ENCODE peak calls at places on chromosomes 3 and 15, in five cellular contexts. One of them, this sample, is unnamed.

GRCh38 chr3:2098398-2099027 is at the start of gene CNTN4:
- DNase-seq in CD8-positive, alpha-beta T cell: no peak
- DNase-seq in A549: peak
- DNase-seq in AG04450: no peak
- DNase-seq in stomach: peak
- DNase-seq in this sample: peak

GRCh38 chr15:55991841-55992768 is 1.3 kb downstream of the NEDD4 start:
- DNase-seq in CD8-positive, alpha-beta T cell: no peak
- DNase-seq in A549: no peak
- DNase-seq in AG04450: no peak
- DNase-seq in stomach: no peak
- DNase-seq in this sample: no peak

GRCh38 chr15:33467146-33467815 is 156.5 kb downstream of the RYR3 start:
- DNase-seq in CD8-positive, alpha-beta T cell: no peak
- DNase-seq in A549: no peak
- DNase-seq in AG04450: no peak
- DNase-seq in stomach: no peak
- DNase-seq in this sample: no peak

GRCh38 chr15:41812820-41813375 is 15.0 kb upstream of the JMJD7 start:
- DNase-seq in CD8-positive, alpha-beta T cell: no peak
- DNase-seq in A549: no peak
- DNase-seq in AG04450: no peak
- DNase-seq in stomach: no peak
- DNase-seq in this sample: no peak

GRCh38 chr3:111906667-111907066 is 47.6 kb downstream of the PHLDB2 start:
- DNase-seq in CD8-positive, alpha-beta T cell: no peak
- DNase-seq in A549: no peak
- DNase-seq in AG04450: no peak
- DNase-seq in stomach: no peak
- DNase-seq in this sample: no peak

GRCh38 chr15:61227269-61228024 is 1.7 kb downstream of the RORA start:
- DNase-seq in CD8-positive, alpha-beta T cell: no peak
- DNase-seq in A549: peak
- DNase-seq in AG04450: no peak
- DNase-seq in stomach: no peak
- DNase-seq in this sample: no peak

GRCh38 chr3:124763206-124763605 is 33.0 kb downstream of the UMPS start:
- DNase-seq in CD8-positive, alpha-beta T cell: no peak
- DNase-seq in A549: no peak
- DNase-seq in AG04450: no peak
- DNase-seq in stomach: peak
- DNase-seq in this sample: no peak

GRCh38 chr3:190024912-190025311 is 95.8 kb downstream of the P3H2 start:
- DNase-seq in CD8-positive, alpha-beta T cell: no peak
- DNase-seq in A549: no peak
- DNase-seq in AG04450: no peak
- DNase-seq in stomach: no peak
- DNase-seq in this sample: no peak

GRCh38 chr3:196792771-196793170 is 53.1 kb downstream of the PAK2 start:
- DNase-seq in CD8-positive, alpha-beta T cell: no peak
- DNase-seq in A549: peak
- DNase-seq in AG04450: no peak
- DNase-seq in stomach: no peak
- DNase-seq in this sample: no peak

GRCh38 chr3:100590114-100590839 is 19.1 kb upstream of the ADGRG7 start:
- DNase-seq in CD8-positive, alpha-beta T cell: peak
- DNase-seq in A549: peak
- DNase-seq in AG04450: peak
- DNase-seq in stomach: peak
- DNase-seq in this sample: peak

GRCh38 chr3:170751083-170751893 is 118.7 kb downstream of the RPL22L1 start:
- DNase-seq in CD8-positive, alpha-beta T cell: no peak
- DNase-seq in A549: peak
- DNase-seq in AG04450: peak
- DNase-seq in stomach: peak
- DNase-seq in this sample: no peak

GRCh38 chr3:89107461-89108035 is at the start of gene EPHA3:
- DNase-seq in CD8-positive, alpha-beta T cell: peak
- DNase-seq in A549: peak
- DNase-seq in AG04450: peak
- DNase-seq in stomach: peak
- DNase-seq in this sample: peak

GRCh38 chr15:85361306-85361705 is 19.1 kb upstream of the AKAP13 start:
- DNase-seq in CD8-positive, alpha-beta T cell: no peak
- DNase-seq in A549: no peak
- DNase-seq in AG04450: no peak
- DNase-seq in stomach: no peak
- DNase-seq in this sample: no peak

GRCh38 chr3:197003461-197004385 is 25.9 kb downstream of the MELTF start:
- DNase-seq in CD8-positive, alpha-beta T cell: no peak
- DNase-seq in A549: no peak
- DNase-seq in AG04450: no peak
- DNase-seq in stomach: peak
- DNase-seq in this sample: no peak

GRCh38 chr15:98866503-98866902 is 141.1 kb downstream of the PGPEP1L start:
- DNase-seq in CD8-positive, alpha-beta T cell: no peak
- DNase-seq in A549: peak
- DNase-seq in AG04450: no peak
- DNase-seq in stomach: no peak
- DNase-seq in this sample: no peak

GRCh38 chr3:133561682-133562081 is 11.8 kb upstream of the CDV3 start:
- DNase-seq in CD8-positive, alpha-beta T cell: no peak
- DNase-seq in A549: no peak
- DNase-seq in AG04450: no peak
- DNase-seq in stomach: no peak
- DNase-seq in this sample: no peak

GRCh38 chr3:107432013-107432515 is 54.8 kb downstream of the CCDC54 start:
- DNase-seq in CD8-positive, alpha-beta T cell: peak
- DNase-seq in A549: peak
- DNase-seq in AG04450: no peak
- DNase-seq in stomach: no peak
- DNase-seq in this sample: no peak

GRCh38 chr3:126146525-126147146 is 33.8 kb downstream of the ALDH1L1 start:
- DNase-seq in CD8-positive, alpha-beta T cell: no peak
- DNase-seq in A549: no peak
- DNase-seq in AG04450: no peak
- DNase-seq in stomach: no peak
- DNase-seq in this sample: no peak

DNA sequence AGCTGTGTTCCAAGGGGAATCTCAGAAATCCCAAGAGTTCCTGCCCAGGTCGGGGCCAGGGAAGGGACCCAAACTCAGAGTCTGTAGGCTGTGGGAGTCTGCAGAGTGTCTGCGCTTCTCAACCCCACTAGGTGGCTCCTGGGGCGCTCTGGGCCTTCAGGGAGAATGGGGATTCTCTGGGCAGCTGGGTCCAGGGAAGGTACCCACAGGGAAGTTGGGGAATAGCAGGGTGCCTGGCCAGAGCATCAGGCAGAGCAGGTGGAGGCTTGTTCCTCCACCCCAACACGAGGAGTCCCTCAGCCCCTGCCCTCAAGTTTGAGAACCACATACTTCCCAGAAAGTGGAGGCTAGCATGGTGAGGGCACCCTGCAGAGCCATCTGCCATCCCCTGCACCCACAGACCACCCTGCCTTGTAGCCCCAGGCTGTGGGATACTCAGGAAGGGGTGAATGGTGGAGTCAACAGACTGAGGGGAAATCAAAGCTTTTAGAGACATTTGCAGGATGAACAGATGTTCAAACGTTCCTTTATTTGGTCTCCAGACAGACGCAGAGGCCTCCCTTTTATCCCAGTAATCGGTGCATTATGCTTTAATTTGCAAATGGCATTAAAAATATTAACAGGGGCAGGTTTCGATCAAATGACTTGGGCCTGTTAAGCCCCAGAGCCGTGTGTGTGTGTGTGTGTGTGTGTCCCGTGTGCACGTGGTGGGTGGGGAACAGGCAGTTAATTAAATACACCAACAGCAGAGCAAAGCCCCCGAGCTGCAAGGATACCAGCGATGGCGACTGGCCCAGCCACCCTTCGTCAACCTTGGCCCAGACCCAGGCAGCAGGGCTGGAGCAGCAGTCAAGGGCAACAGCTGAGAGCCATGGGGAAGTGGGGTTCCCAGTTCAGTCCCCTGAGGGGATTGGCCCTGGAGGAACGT is 57.7 kb downstream of the DNAJB8 start:
- DNase-seq in CD8-positive, alpha-beta T cell: no peak
- DNase-seq in A549: no peak
- DNase-seq in AG04450: no peak
- DNase-seq in stomach: no peak
- DNase-seq in this sample: no peak
- TF ChIP-seq CTCF in CD8-positive, alpha-beta T cell: no peak
- TF ChIP-seq CTCF in A549: no peak
- TF ChIP-seq CTCF in AG04450: peak
- TF ChIP-seq CTCF in stomach: no peak
- TF ChIP-seq CTCF in this sample: no peak

DNA sequence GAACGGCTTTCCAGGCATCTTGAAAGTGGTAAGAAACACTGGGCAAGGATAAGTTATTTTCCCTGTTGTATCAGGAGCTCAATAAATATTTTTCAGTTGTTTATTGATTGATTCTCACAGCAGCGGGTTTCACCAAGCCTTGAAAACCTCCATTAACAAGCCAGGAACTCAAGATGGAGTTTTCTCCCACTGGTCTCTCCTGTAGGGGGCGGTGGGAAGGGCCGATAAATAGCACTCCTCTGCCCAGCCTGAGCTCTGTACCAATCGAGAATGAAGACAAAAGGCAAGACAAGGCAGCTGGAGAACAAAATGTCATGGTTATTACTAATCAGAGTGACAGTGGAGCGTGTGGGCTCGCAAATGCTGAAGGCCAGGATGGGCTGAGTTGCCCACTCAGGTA is 7.4 kb downstream of the HRH1 start:
- DNase-seq in CD8-positive, alpha-beta T cell: no peak
- DNase-seq in A549: no peak
- DNase-seq in AG04450: no peak
- DNase-seq in stomach: no peak
- DNase-seq in this sample: no peak
- TF ChIP-seq CTCF in CD8-positive, alpha-beta T cell: no peak
- TF ChIP-seq CTCF in A549: no peak
- TF ChIP-seq CTCF in AG04450: no peak
- TF ChIP-seq CTCF in stomach: no peak
- TF ChIP-seq CTCF in this sample: no peak

DNA sequence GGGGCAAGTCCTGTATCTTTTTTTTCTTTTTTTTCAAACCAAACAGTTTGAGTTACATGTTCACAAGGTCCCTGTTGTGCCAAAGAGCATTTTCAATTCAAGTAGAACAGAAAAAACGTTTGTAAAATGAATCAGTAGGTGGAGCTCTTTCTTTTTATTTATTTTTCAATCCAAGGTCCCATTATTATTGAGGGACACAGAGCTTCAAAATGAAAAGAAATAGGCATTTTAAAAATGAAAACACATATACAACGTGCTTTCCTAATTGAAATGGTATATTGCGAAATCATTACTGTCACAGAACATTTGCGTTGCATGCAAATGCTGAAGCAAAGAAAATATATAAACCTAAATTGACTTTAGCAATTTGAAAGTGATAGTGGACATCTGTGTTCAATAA is 711.0 kb downstream of the MECOM start:
- DNase-seq in CD8-positive, alpha-beta T cell: no peak
- DNase-seq in A549: peak
- DNase-seq in AG04450: no peak
- DNase-seq in stomach: no peak
- DNase-seq in this sample: no peak
- TF ChIP-seq CTCF in CD8-positive, alpha-beta T cell: no peak
- TF ChIP-seq CTCF in A549: no peak
- TF ChIP-seq CTCF in AG04450: peak
- TF ChIP-seq CTCF in stomach: peak
- TF ChIP-seq CTCF in this sample: no peak

GRCh38 chr15:69607101-69607500 is 154.5 kb downstream of the RPLP1 start:
- DNase-seq in CD8-positive, alpha-beta T cell: no peak
- DNase-seq in A549: no peak
- DNase-seq in AG04450: no peak
- DNase-seq in stomach: no peak
- DNase-seq in this sample: no peak

GRCh38 chr15:69602921-69603320 is 150.3 kb downstream of the RPLP1 start:
- DNase-seq in CD8-positive, alpha-beta T cell: no peak
- DNase-seq in A549: no peak
- DNase-seq in AG04450: no peak
- DNase-seq in stomach: no peak
- DNase-seq in this sample: no peak

GRCh38 chr15:69603369-69604049 is 150.9 kb downstream of the RPLP1 start:
- DNase-seq in CD8-positive, alpha-beta T cell: no peak
- DNase-seq in A549: no peak
- DNase-seq in AG04450: no peak
- DNase-seq in stomach: no peak
- DNase-seq in this sample: no peak

GRCh38 chr15:69602095-69602494 is 149.5 kb downstream of the RPLP1 start:
- DNase-seq in CD8-positive, alpha-beta T cell: no peak
- DNase-seq in A549: no peak
- DNase-seq in AG04450: no peak
- DNase-seq in stomach: no peak
- DNase-seq in this sample: no peak

GRCh38 chr15:69604050-69604378 is 151.4 kb downstream of the RPLP1 start:
- DNase-seq in CD8-positive, alpha-beta T cell: no peak
- DNase-seq in A549: peak
- DNase-seq in AG04450: no peak
- DNase-seq in stomach: peak
- DNase-seq in this sample: no peak
- TF ChIP-seq CTCF in CD8-positive, alpha-beta T cell: no peak
- TF ChIP-seq CTCF in A549: peak
- TF ChIP-seq CTCF in AG04450: no peak
- TF ChIP-seq CTCF in stomach: peak
- TF ChIP-seq CTCF in this sample: peak

DNA sequence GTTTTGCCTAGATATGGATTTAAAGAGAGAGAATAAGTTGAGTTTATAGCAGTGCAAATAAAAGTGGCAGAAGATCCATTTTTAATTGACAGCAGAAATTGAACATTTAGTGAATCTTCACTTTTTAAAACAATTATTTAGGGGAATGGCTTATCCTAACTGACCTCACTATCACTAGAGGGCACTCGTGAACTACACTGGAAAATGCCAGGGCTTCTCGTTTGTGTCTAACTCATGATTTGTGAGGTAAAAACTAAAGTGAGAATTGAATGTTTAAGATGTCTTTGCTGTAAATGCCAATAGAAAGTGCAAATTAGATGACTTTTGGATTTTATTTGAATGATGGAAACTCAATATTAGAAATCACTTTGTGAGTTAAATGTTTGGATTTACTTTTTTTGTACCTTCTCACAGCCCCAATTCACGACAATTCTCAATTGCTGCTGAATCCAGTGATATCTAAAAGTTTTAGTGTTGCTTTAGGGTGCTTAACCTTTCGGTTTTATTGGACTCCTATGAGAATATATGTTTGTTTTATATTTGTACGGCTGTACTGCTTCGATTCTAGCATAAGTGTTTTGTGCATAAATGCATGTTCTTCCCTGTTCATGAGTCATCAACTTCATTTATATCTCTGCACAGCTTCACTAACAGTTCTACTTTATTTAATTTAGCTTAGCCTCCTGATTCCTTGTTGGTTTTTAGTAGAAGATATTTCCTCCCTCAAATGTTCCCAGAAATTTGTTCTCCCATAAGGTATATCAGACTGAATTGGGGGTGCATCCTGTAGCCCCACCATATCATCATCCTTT is 462.1 kb downstream of the MFSD1 start:
- DNase-seq in CD8-positive, alpha-beta T cell: no peak
- DNase-seq in A549: peak
- DNase-seq in AG04450: no peak
- DNase-seq in stomach: no peak
- DNase-seq in this sample: peak
- TF ChIP-seq CTCF in CD8-positive, alpha-beta T cell: no peak
- TF ChIP-seq CTCF in A549: peak
- TF ChIP-seq CTCF in AG04450: peak
- TF ChIP-seq CTCF in stomach: no peak
- TF ChIP-seq CTCF in this sample: peak